ENCODE peak calls at places on chromosomes 13 and 19, in eight cellular contexts. K, G, W, Y, X, N, C and Z are unnamed samples. For H3K4me1, the result is how much of the 10 kb centered on the place peaks cover.

GRCh38 chr13:51832471-51833152 is 12.4 kb downstream of the TMEM272 start:
- DNase-seq in K (no peak), G (no peak), W (no peak), Y (peak), X (no peak), N (no peak), C (no peak), Z (peak)

GRCh38 chr13:24097064-24097463 is 63.5 kb upstream of the SPATA13 start:
- DNase-seq in K (no peak), G (no peak), W (no peak), Y (peak), X (no peak), N (no peak), C (no peak), Z (no peak)

GRCh38 chr19:29641597-29641996 is 23.7 kb upstream of the PLEKHF1 start:
- DNase-seq in K (no peak), G (no peak), W (no peak), Y (no peak), X (no peak), N (no peak), C (no peak), Z (no peak)

GRCh38 chr13:23455401-23456185 is 22.1 kb upstream of the SACS start:
- DNase-seq in K (no peak), G (no peak), W (no peak), Y (peak), X (no peak), N (no peak), C (no peak), Z (no peak)

GRCh38 chr13:21402586-21403307 is 56.4 kb downstream of the ZDHHC20 start:
- DNase-seq in K (no peak), G (no peak), W (no peak), Y (peak), X (no peak), N (no peak), C (no peak), Z (no peak)

GRCh38 chr19:52189745-52190678 is at the start of gene PPP2R1A:
- DNase-seq in K (peak), G (peak), W (peak), Y (peak), X (peak), N (peak), C (peak), Z (peak)

GRCh38 chr19:536031-536880 is 4.7 kb downstream of the CDC34 start:
- DNase-seq in K (no peak), G (no peak), W (no peak), Y (no peak), X (no peak), N (peak), C (no peak), Z (no peak)

GRCh38 chr19:1618157-1619093 is 13.2 kb upstream of the UQCR11 start:
- DNase-seq in K (no peak), G (no peak), W (peak), Y (no peak), X (peak), N (no peak), C (peak), Z (no peak)

GRCh38 chr13:109670776-109671175 is 115.6 kb downstream of the IRS2 start:
- DNase-seq in K (no peak), G (no peak), W (no peak), Y (no peak), X (no peak), N (no peak), C (no peak), Z (no peak)

GRCh38 chr19:32406161-32407003 is 812 bp downstream of the DPY19L3 start:
- DNase-seq in K (no peak), G (no peak), W (no peak), Y (no peak), X (no peak), N (no peak), C (no peak), Z (no peak)

GRCh38 chr13:30153871-30154426 is 153.4 kb downstream of the KATNAL1 start:
- DNase-seq in K (no peak), G (no peak), W (peak), Y (no peak), X (no peak), N (no peak), C (no peak), Z (no peak)

GRCh38 chr13:31887311-31887710 is 144.3 kb upstream of the FRY start:
- DNase-seq in K (no peak), G (no peak), W (no peak), Y (peak), X (no peak), N (no peak), C (no peak), Z (no peak)

GRCh38 chr19:55112246-55112780 is 5.1 kb downstream of the PPP1R12C start:
- DNase-seq in K (no peak), G (no peak), W (no peak), Y (no peak), X (no peak), N (no peak), C (no peak), Z (no peak)

GRCh38 chr13:107847406-107847805 is 367.9 kb downstream of the LIG4 start:
- DNase-seq in K (no peak), G (no peak), W (no peak), Y (peak), X (no peak), N (no peak), C (no peak), Z (no peak)

GRCh38 chr13:44759222-44759721 is 183.1 kb upstream of the TSC22D1 start:
- DNase-seq in K (no peak), G (no peak), W (no peak), Y (no peak), X (peak), N (no peak), C (no peak), Z (no peak)

GRCh38 chr13:44757671-44758070 is 181.5 kb upstream of the TSC22D1 start:
- DNase-seq in K (no peak), G (no peak), W (no peak), Y (no peak), X (no peak), N (no peak), C (no peak), Z (no peak)

GRCh38 chr13:44759723-44760360 is 183.7 kb upstream of the TSC22D1 start:
- DNase-seq in K (no peak), G (no peak), W (no peak), Y (peak), X (peak), N (no peak), C (no peak), Z (no peak)

GRCh38 chr13:44760434-44760833 is 184.3 kb upstream of the TSC22D1 start:
- DNase-seq in K (no peak), G (no peak), W (no peak), Y (no peak), X (peak), N (no peak), C (no peak), Z (no peak)

DNA sequence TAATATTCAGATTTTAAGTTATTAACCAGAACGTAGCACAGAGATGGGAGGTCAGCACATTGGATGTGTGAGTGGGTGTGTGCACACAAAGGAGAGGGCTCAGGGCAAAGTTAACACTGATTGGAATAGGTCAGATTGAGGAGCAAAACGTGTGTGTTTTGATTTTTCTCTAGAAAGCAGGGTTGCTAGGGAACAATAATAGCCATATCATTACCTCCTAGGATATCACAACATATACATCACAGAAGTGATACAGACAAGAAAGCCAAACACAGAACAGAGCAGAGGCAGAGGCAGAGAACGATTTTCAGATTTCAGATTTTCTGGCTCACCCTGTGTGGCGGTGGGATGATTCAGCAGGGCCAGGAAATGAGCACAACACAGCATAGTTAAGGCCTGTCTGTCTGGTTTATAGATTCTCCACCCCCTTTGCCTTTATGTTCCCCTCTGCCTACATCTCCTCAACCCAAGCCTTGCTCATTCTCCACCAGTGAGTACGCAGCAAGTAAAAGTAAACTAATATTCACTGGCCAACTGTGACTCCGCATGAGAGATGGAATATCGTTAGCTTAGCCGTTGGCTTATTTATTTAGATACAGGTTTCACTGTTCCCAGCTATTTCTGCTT is 182.6 kb upstream of the TSC22D1 start:
- DNase-seq in K (no peak), G (no peak), W (no peak), Y (peak), X (peak), N (no peak), C (no peak), Z (no peak)
- H3K4me1 ChIP-seq in K (under half), G (under half), W (half or more), Y (under half), X (half or more), N (under half), C (under half), Z (under half)

GRCh38 chr13:33270906-33271538 is 14.5 kb downstream of the STARD13 start:
- DNase-seq in K (no peak), G (no peak), W (no peak), Y (peak), X (no peak), N (no peak), C (no peak), Z (no peak)
- H3K4me1 ChIP-seq in K (under half), G (under half), W (under half), Y (under half), X (half or more), N (under half), C (under half), Z (half or more)

GRCh38 chr19:10748924-10749434 is 31.1 kb downstream of the DNM2 start:
- DNase-seq in K (no peak), G (no peak), W (no peak), Y (no peak), X (peak), N (peak), C (peak), Z (peak)
- H3K4me1 ChIP-seq in K (under half), G (half or more), W (under half), Y (under half), X (half or more), N (under half), C (half or more), Z (half or more)

DNA sequence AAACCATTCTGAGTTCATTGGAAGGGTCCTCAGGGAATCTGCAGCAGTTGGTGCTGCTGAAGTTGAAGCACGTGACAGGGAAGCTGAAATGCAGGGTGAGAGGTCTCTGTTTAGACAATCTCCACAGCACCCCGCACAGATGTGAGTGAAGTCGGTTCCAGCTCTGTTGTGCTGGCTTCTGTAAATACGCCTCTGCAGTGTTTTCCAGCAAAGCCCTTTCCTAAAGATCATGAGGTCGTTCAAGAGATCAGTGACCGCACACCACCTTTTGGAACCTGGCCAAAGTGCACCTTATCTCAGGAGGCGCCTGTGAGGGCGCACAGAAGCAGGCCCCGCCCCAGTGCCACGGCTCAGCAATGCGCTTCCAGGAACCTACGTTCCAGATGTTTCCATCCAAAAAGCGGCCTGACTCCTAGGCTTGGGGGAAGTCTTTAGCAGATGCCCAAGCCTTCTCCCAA is 10.8 kb downstream of the CUL4A start:
- DNase-seq in K (no peak), G (no peak), W (peak), Y (no peak), X (peak), N (no peak), C (peak), Z (no peak)
- H3K4me1 ChIP-seq in K (under half), G (under half), W (under half), Y (under half), X (under half), N (under half), C (under half), Z (under half)

DNA sequence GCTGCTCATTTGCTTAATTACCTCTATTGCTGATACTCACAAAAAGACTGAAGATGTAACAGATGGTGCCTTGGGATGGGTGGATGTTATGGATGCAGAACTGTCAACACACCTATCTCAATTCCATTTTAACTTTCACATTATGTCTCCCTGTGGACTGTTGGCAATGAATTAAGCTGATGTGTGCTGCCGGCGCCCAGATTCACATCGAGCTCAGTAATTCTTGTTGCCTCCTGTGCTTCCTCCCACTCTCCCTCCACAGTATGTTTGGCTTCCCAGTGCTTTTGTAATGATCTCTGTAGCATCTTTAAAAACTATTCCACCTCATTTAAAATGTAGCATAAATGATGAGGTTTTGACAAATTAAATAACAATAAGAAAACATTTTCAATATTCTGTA is 100.0 kb upstream of the FAM216B start:
- DNase-seq in K (no peak), G (no peak), W (no peak), Y (no peak), X (no peak), N (no peak), C (no peak), Z (no peak)
- H3K4me1 ChIP-seq in K (under half), G (under half), W (under half), Y (under half), X (under half), N (under half), C (under half), Z (under half)